ENCODE peak calls at places on chromosomes 13 and 19, in six cellular contexts. L is tibial nerve; P is fibroblast of lung; H is naive thymus-derived CD4-positive, alpha-beta T cell; J is ovary; Z is PC-9. K is an unnamed sample.

GRCh38 chr19:12945479-12946091 is at the start of gene RAD23A:
- DNase-seq in J (peak; percentile 100), Z (peak; percentile 92), L (peak; percentile 95), H (peak; percentile 98), P (peak; percentile 99), K (peak; percentile 99)

GRCh38 chr13:76677047-76677446 is 209.2 kb downstream of the KCTD12 start:
- DNase-seq in L (peak; percentile 59), P (peak; percentile 85), Z (no peak), H (no peak), J (no peak), K (peak; percentile 74)

GRCh38 chr19:3590991-3591659 is 5.8 kb downstream of the GIPC3 start:
- DNase-seq in Z (no peak), H (no peak), P (no peak), J (no peak), L (no peak), K (no peak)

GRCh38 chr13:105334211-105334610 is 1201.3 kb downstream of the EFNB2 start:
- DNase-seq in Z (no peak), H (no peak), J (no peak), L (no peak), P (peak; percentile 51), K (no peak)

GRCh38 chr13:37656247-37656940 is 57.8 kb upstream of the POSTN start:
- DNase-seq in J (no peak), P (peak; percentile 96), Z (peak; percentile 88), H (no peak), L (no peak), K (no peak)

GRCh38 chr19:31436121-31436776 is 87.0 kb upstream of the TSHZ3 start:
- DNase-seq in H (no peak), J (no peak), L (no peak), P (no peak), Z (no peak), K (no peak)

GRCh38 chr13:59982631-59983382 is 180.9 kb downstream of the DIAPH3 start:
- DNase-seq in H (no peak), Z (no peak), J (no peak), L (no peak), P (peak; percentile 45), K (no peak)

GRCh38 chr19:47158367-47158791 is 27.7 kb downstream of the SAE1 start:
- DNase-seq in L (peak; percentile 10), H (no peak), J (no peak), Z (peak; percentile 26), P (no peak), K (no peak)

GRCh38 chr13:67369895-67370660 is 139.9 kb upstream of the PCDH9 start:
- DNase-seq in P (peak; percentile 97), L (no peak), Z (no peak), J (no peak), H (no peak), K (no peak)

GRCh38 chr13:25130944-25131343 is 35.0 kb downstream of the PABPC3 start:
- DNase-seq in J (no peak), Z (no peak), H (no peak), L (no peak), P (no peak), K (no peak)

GRCh38 chr13:30354481-30355404 is 47.4 kb upstream of the KATNAL1 start:
- DNase-seq in P (no peak), L (no peak), Z (no peak), H (no peak), J (no peak), K (no peak)
- H3K4me1 ChIP-seq in P (no peaks in the 10 kb centered on the region), L (peaks cover 4% of the 10 kb centered on the region), Z (no peaks in the 10 kb centered on the region), H (no peaks in the 10 kb centered on the region), J (no peaks in the 10 kb centered on the region), K (no peaks in the 10 kb centered on the region)

DNA sequence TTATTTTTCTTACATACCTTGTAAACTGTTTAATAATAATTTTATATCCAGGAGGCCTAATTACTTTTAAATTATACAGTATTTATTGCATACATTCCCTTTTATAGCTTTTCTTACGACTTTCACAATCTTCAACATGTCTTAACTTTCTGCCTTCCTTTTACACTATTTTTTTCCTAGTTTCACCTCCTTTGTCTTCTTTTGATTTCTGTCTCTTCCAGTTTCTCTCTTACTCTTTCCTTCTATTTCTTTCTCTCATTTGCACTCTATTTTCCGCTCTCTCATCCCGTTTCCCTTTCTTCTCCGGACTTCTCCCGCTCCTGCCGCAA is 11.5 kb downstream of the ZNF552 start:
- DNase-seq in H (no peak), J (no peak), L (no peak), Z (no peak), P (no peak), K (no peak)
- H3K4me3 ChIP-seq in H (peak overlapping the region; percentile 43), J (peak overlapping the region; percentile 53), L (peak overlapping the region; percentile 21), Z (peak overlapping the region; percentile 61), P (peak overlapping the region; percentile 81), K (peak overlapping the region; percentile 27)

DNA sequence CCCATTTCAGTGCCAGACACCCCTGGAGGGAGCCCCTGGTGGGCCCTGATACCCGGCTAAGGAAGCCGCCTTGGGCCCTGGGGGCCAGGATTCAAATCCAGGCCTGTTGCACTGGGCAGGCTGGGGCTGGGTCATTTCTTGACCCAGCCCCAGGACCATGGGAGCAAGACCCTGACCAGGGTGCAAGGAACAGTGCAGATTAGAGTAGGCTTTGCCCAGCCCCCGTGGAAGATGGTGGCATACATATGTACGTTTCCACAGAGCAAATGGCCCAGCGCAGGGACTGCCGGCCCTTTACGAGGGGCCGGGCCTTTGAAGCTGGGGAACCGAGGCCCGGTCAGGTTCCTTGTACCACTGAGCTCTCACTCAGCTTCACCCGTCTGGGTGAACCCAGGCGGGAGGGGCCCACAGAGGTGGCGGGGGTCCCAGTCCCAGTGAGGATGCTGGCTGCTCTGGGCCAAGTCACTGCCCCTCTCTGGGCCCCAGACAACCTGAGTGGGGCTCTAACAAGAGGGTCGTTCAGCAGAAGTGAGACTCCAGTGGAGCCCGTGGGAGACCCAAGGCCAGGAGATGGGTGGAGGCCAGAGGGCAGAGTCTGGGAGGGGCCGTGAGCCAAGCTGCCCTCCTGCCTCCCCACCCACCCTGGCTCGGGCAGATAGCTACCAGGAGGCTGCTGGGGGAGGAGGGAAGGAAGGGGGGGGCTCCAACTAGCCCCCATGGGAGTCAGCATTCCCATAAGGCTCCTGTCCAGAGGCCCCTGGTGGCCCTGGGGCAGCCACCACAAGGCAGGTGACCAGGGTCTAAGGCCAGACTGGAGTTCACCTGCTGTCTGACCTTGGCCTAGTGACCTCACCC is 2.7 kb downstream of the MKNK2 start:
- DNase-seq in H (no peak), P (no peak), J (no peak), L (no peak), Z (no peak), K (no peak)
- H3K27ac ChIP-seq in H (peak overlapping the region; percentile 87), P (no peak overlapping the region), J (peak overlapping the region; percentile 87), L (peak overlapping the region; percentile 99), Z (no peak overlapping the region), K (peak overlapping the region; percentile 99)

GRCh38 chr13:33278923-33279322 is 6.6 kb downstream of the STARD13 start:
- DNase-seq in P (no peak), H (no peak), Z (no peak), L (no peak), J (no peak), K (no peak)

GRCh38 chr13:33276581-33276980 is 9.0 kb downstream of the STARD13 start:
- DNase-seq in J (no peak), Z (no peak), P (no peak), L (no peak), H (no peak), K (no peak)

GRCh38 chr13:33279414-33279813 is 6.1 kb downstream of the STARD13 start:
- DNase-seq in L (no peak), H (no peak), P (no peak), J (no peak), Z (peak; percentile 61), K (no peak)

GRCh38 chr13:33277351-33277750 is 8.2 kb downstream of the STARD13 start:
- DNase-seq in P (no peak), H (no peak), L (no peak), Z (no peak), J (no peak), K (no peak)

DNA sequence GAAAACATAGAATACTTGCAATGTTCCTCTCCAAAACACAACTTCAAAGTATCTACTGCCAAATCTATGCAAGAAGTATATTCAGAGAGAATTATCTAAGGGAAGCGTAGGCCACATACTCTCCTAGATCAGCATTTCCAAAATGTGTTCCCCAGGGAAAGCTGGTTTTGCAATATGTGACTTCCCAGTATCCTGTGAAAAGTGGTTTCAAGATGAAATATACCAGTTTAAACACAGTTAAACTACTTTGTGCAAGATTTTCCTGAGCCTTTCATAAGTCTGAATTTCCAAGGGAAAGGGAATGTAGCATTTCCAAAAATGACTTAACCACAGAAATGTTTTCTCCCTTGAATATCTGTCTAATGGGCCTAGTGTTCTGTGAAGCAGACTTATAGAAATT is 7.6 kb downstream of the STARD13 start:
- DNase-seq in Z (no peak), P (peak; percentile 57), L (peak; percentile 71), J (no peak), H (no peak), K (no peak)
- H3K4me1 ChIP-seq in Z (peaks cover 49% of the 10 kb centered on the region), P (peaks cover 31% of the 10 kb centered on the region), L (peaks cover 88% of the 10 kb centered on the region), J (peaks cover 8% of the 10 kb centered on the region), H (no peaks in the 10 kb centered on the region), K (peaks cover 30% of the 10 kb centered on the region)

DNA sequence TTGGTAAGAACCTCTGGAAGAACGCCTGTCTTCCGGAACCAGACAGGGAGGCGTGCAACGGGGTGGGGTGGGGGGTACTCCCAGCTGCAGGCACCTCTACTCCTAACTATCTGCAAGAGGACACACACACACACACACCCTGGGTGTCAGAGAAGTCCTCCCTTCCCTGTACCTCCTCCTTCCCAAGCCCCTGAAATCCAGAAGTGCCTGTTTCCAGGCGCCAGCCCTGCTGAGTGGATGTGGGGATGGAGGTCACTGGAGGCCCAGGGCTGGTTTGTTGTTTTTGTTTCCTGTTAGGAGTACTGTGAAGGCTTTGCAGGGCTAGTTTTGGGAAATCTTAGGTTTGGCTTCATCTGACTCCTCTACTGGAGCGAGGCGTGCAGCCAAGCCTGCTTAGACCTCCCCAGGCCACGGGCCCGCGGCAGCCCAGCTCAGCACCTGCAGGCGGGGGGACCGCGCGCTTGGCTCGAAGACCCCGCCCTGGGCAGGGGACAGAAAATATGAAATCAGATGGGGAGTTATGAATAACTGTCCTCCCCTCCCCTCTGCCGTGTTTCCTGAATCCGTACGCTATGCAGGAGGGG is 36.4 kb downstream of the SOX1 start:
- DNase-seq in P (no peak), H (no peak), Z (no peak), L (no peak), J (no peak), K (no peak)
- H3K4me3 ChIP-seq in P (no peak overlapping the region), H (no peak overlapping the region), Z (no peak overlapping the region), L (no peak overlapping the region), J (no peak overlapping the region), K (no peak overlapping the region)

DNA sequence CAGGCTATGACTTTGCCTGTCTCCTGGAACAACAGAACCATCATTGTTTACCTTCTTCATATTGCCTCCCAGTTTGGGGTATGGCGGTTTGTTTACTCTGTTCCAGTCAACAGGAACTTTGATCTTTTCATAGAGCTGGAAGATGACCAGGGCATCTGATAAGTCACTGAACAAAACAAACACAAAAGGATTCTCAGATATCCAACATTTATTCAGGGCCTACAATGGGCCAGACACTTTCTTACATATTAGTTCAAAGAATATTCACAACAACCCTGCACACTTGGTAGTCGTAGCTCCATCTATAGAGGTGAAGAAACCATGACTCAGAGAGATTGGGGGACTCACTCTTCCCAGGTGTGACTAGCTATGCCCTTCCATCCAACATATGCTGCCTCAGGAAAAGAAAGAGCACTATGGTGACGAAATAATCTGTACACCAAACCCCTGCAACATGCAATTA is 38.4 kb upstream of the CPB2 start:
- DNase-seq in H (no peak), P (no peak), Z (no peak), J (no peak), L (no peak), K (no peak)
- H3K27ac ChIP-seq in H (no peak overlapping the region), P (no peak overlapping the region), Z (no peak overlapping the region), J (no peak overlapping the region), L (no peak overlapping the region), K (no peak overlapping the region)

K was measured in heart left ventricle.